ENCODE peak calls at places on chromosomes 7 and 10, in six cellular contexts. K is AG09309, B is PC-9, M is mucosa of gallbladder, Q is amniotic stem cell, J is Peyer's patch. U is an unnamed sample.

GRCh38 chr10:78004215-78005026 is 24.9 kb downstream of the POLR3A start:
- DNase-seq in K (no peak), B (peak), M (no peak), Q (no peak), J (no peak), U (no peak)

GRCh38 chr7:130473289-130473688 is 18.6 kb upstream of the MEST start:
- DNase-seq in K (no peak), B (no peak), M (no peak), Q (no peak), J (no peak), U (no peak)

GRCh38 chr7:7183833-7184463 is 1.6 kb downstream of the C1GALT1 start:
- DNase-seq in K (no peak), B (no peak), M (no peak), Q (no peak), J (no peak), U (no peak)

GRCh38 chr7:115009736-115010435 is 88.0 kb downstream of the MDFIC start:
- DNase-seq in K (peak), B (no peak), M (peak), Q (no peak), J (no peak), U (no peak)

GRCh38 chr7:100430450-100431285 is 1.0 kb downstream of the MEPCE start:
- DNase-seq in K (no peak), B (no peak), M (no peak), Q (no peak), J (no peak), U (no peak)

GRCh38 chr10:99894613-99895012 is 112.2 kb downstream of the ABCC2 start:
- DNase-seq in K (no peak), B (no peak), M (no peak), Q (no peak), J (no peak), U (no peak)

GRCh38 chr10:75350791-75351190 is 50.8 kb downstream of the ZNF503 start:
- DNase-seq in K (no peak), B (peak), M (no peak), Q (no peak), J (no peak), U (peak)

GRCh38 chr10:112653851-112654250 is 206.8 kb downstream of the VTI1A start:
- DNase-seq in K (no peak), B (no peak), M (no peak), Q (no peak), J (no peak), U (no peak)

GRCh38 chr10:62911210-62911963 is 95.2 kb upstream of the EGR2 start:
- DNase-seq in K (no peak), B (no peak), M (no peak), Q (no peak), J (no peak), U (no peak)

GRCh38 chr10:3239066-3239919 is 66.7 kb upstream of the PITRM1 start:
- DNase-seq in K (no peak), B (no peak), M (peak), Q (no peak), J (peak), U (no peak)

GRCh38 chr10:24981161-24981710 is 28.8 kb upstream of the PRTFDC1 start:
- DNase-seq in K (peak), B (no peak), M (no peak), Q (no peak), J (no peak), U (peak)

GRCh38 chr10:6674282-6674681 is 94.2 kb upstream of the PRKCQ start:
- DNase-seq in K (no peak), B (no peak), M (no peak), Q (no peak), J (no peak), U (no peak)

GRCh38 chr10:111004016-111004415 is 72.8 kb upstream of the ADRA2A start:
- DNase-seq in K (no peak), B (no peak), M (no peak), Q (no peak), J (no peak), U (no peak)

GRCh38 chr7:26200113-26200443 is 468 bp downstream of the HNRNPA2B1 start:
- DNase-seq in K (no peak), B (no peak), M (peak), Q (peak), J (peak), U (no peak)

GRCh38 chr7:95398155-95398940 is 2.2 kb upstream of the PON3 start:
- DNase-seq in K (no peak), B (no peak), M (no peak), Q (no peak), J (no peak), U (no peak)

GRCh38 chr10:115214799-115215198 is 121.6 kb downstream of the ATRNL1 start:
- DNase-seq in K (no peak), B (no peak), M (no peak), Q (no peak), J (no peak), U (no peak)

GRCh38 chr7:54111850-54112249 is 430.3 kb upstream of the VSTM2A start:
- DNase-seq in K (no peak), B (no peak), M (no peak), Q (no peak), J (no peak), U (no peak)

GRCh38 chr7:117218700-117219099 is 104.2 kb downstream of the WNT2 start:
- DNase-seq in K (no peak), B (no peak), M (no peak), Q (no peak), J (no peak), U (no peak)

GRCh38 chr7:83976302-83976701 is 218.3 kb downstream of the SEMA3A start:
- DNase-seq in K (no peak), B (peak), M (no peak), Q (peak), J (no peak), U (no peak)

GRCh38 chr10:28913436-28913835 is 236.1 kb downstream of the BAMBI start:
- DNase-seq in K (no peak), B (no peak), M (no peak), Q (no peak), J (no peak), U (no peak)

GRCh38 chr10:77637474-77637985 is at the start of gene KCNMA1:
- DNase-seq in K (no peak), B (no peak), M (no peak), Q (no peak), J (peak), U (no peak)

GRCh38 chr10:130169136-130169888 is 33.1 kb downstream of the GLRX3 start:
- DNase-seq in K (peak), B (no peak), M (no peak), Q (no peak), J (no peak), U (no peak)

GRCh38 chr10:58511765-58512469 is 755 bp upstream of the BICC1 start:
- DNase-seq in K (no peak), B (no peak), M (no peak), Q (no peak), J (peak), U (no peak)

GRCh38 chr10:42753126-42753506 is 29.5 kb upstream of the BMS1 start:
- DNase-seq in K (peak), B (no peak), M (peak), Q (peak), J (peak), U (peak)

GRCh38 chr7:27101906-27102577 is 441 bp downstream of the HOXA2 start:
- DNase-seq in K (no peak), B (no peak), M (no peak), Q (no peak), J (peak), U (no peak)

U was measured in retinal pigment epithelial cell.